ENCODE peak calls at places on chromosomes 5 and 9, in nine cellular contexts. C is MM.1S; Q is psoas muscle; T is aorta; V is CD8-positive, alpha-beta T cell; G is small intestine; B is PC-3; S is OCI-LY7; H is body of pancreas. D is an unnamed sample.

GRCh38 chr9:76027426-76027825 is 137.0 kb downstream of the PCSK5 start:
- DNase-seq in C (peak; percentile 80), Q (no peak), T (no peak), V (no peak), G (no peak), B (no peak), S (no peak), H (no peak), D (peak; percentile 60)

GRCh38 chr5:26482817-26483375 is 555.5 kb downstream of the CDH9 start:
- DNase-seq in C (peak; percentile 78), Q (no peak), T (peak; percentile 36), V (no peak), G (no peak), B (peak; percentile 71), S (peak; percentile 24), H (peak; percentile 13), D (no peak)

GRCh38 chr5:96734871-96735325 is 72.7 kb downstream of the CAST start:
- DNase-seq in C (no peak), Q (no peak), T (no peak), V (no peak), G (no peak), B (no peak), S (peak; percentile 40), H (no peak), D (no peak)

GRCh38 chr5:17021363-17021932 is 85.4 kb upstream of the MYO10 start:
- DNase-seq in C (no peak), Q (no peak), T (no peak), V (no peak), G (no peak), B (no peak), S (no peak), H (no peak), D (no peak)

GRCh38 chr9:94925751-94926456 is 199.4 kb downstream of the AOPEP start:
- DNase-seq in C (no peak), Q (no peak), T (no peak), V (no peak), G (no peak), B (no peak), S (no peak), H (no peak), D (no peak)

GRCh38 chr5:178602752-178603151 is 12.6 kb upstream of the COL23A1 start:
- DNase-seq in C (no peak), Q (no peak), T (no peak), V (no peak), G (no peak), B (peak; percentile 48), S (no peak), H (no peak), D (no peak)

GRCh38 chr9:90251311-90251710 is 391.3 kb downstream of the DIRAS2 start:
- DNase-seq in C (no peak), Q (no peak), T (no peak), V (no peak), G (no peak), B (peak; percentile 1), S (no peak), H (no peak), D (no peak)

GRCh38 chr5:2006193-2006970 is 123.7 kb upstream of the IRX4 start:
- DNase-seq in C (no peak), Q (no peak), T (no peak), V (no peak), G (no peak), B (no peak), S (no peak), H (no peak), D (no peak)

GRCh38 chr5:155833282-155833681 is 493.7 kb upstream of the SGCD start:
- DNase-seq in C (no peak), Q (no peak), T (no peak), V (no peak), G (no peak), B (no peak), S (peak; percentile 1), H (no peak), D (no peak)

GRCh38 chr9:129333961-129334743 is 156.1 kb upstream of the IER5L start:
- DNase-seq in C (no peak), Q (peak; percentile 91), T (peak; percentile 98), V (peak; percentile 56), G (peak; percentile 82), B (peak; percentile 94), S (peak; percentile 43), H (peak; percentile 97), D (no peak)

GRCh38 chr9:129333613-129333960 is 155.5 kb upstream of the IER5L start:
- DNase-seq in C (no peak), Q (no peak), T (peak; percentile 69), V (no peak), G (no peak), B (peak; percentile 70), S (no peak), H (peak; percentile 65), D (no peak)

GRCh38 chr9:129335456-129336129 is 157.5 kb upstream of the IER5L start:
- DNase-seq in C (no peak), Q (no peak), T (no peak), V (no peak), G (no peak), B (no peak), S (no peak), H (peak; percentile 76), D (no peak)

GRCh38 chr9:129336130-129336528 is 158.1 kb upstream of the IER5L start:
- DNase-seq in C (no peak), Q (no peak), T (no peak), V (no peak), G (no peak), B (no peak), S (no peak), H (no peak), D (no peak)

GRCh38 chr9:129334744-129335080 is 156.7 kb upstream of the IER5L start:
- DNase-seq in C (no peak), Q (no peak), T (no peak), V (no peak), G (no peak), B (no peak), S (no peak), H (no peak), D (no peak)
- H3K4me3 ChIP-seq in C (no peak overlapping the region), Q (no peak overlapping the region), T (no peak overlapping the region), V (peak overlapping the region; percentile 48), G (no peak overlapping the region), B (peak overlapping the region; percentile 42), S (no peak overlapping the region), H (no peak overlapping the region), D (no peak overlapping the region)

GRCh38 chr9:10003047-10003446 is 609.8 kb downstream of the PTPRD start:
- DNase-seq in C (no peak), Q (no peak), T (no peak), V (no peak), G (no peak), B (no peak), S (no peak), H (no peak), D (no peak)

GRCh38 chr9:10009401-10009800 is 603.4 kb downstream of the PTPRD start:
- DNase-seq in C (no peak), Q (no peak), T (no peak), V (no peak), G (no peak), B (no peak), S (no peak), H (no peak), D (no peak)

GRCh38 chr9:10005206-10005605 is 607.6 kb downstream of the PTPRD start:
- DNase-seq in C (no peak), Q (no peak), T (no peak), V (no peak), G (no peak), B (no peak), S (no peak), H (no peak), D (no peak)

GRCh38 chr9:10008101-10008799 is 604.6 kb downstream of the PTPRD start:
- DNase-seq in C (no peak), Q (no peak), T (no peak), V (no peak), G (no peak), B (no peak), S (no peak), H (no peak), D (no peak)

GRCh38 chr9:10007356-10007755 is 605.4 kb downstream of the PTPRD start:
- DNase-seq in C (no peak), Q (no peak), T (no peak), V (no peak), G (no peak), B (no peak), S (no peak), H (no peak), D (no peak)
- H3K4me1 ChIP-seq in C (no peaks in the 10 kb centered on the region), Q (no peaks in the 10 kb centered on the region), T (no peaks in the 10 kb centered on the region), V (no peaks in the 10 kb centered on the region), G (no peaks in the 10 kb centered on the region), B (no peaks in the 10 kb centered on the region), S (no peaks in the 10 kb centered on the region), H (no peaks in the 10 kb centered on the region), D (no peaks in the 10 kb centered on the region)

GRCh38 chr5:169706758-169707450 is 69.8 kb downstream of the DOCK2 start:
- DNase-seq in C (no peak), Q (no peak), T (no peak), V (no peak), G (no peak), B (peak; percentile 78), S (no peak), H (no peak), D (no peak)
- H3K27ac ChIP-seq in C (no peak overlapping the region), Q (no peak overlapping the region), T (no peak overlapping the region), V (no peak overlapping the region), G (no peak overlapping the region), B (peak overlapping the region; percentile 68), S (peak overlapping the region; percentile 86), H (no peak overlapping the region), D (no peak overlapping the region)

GRCh38 chr5:43000914-43001313 is 39.2 kb downstream of the ANXA2R start:
- DNase-seq in C (no peak), Q (no peak), T (no peak), V (no peak), G (no peak), B (no peak), S (no peak), H (no peak), D (no peak)

GRCh38 chr5:43001748-43002147 is 38.4 kb downstream of the ANXA2R start:
- DNase-seq in C (no peak), Q (no peak), T (no peak), V (no peak), G (no peak), B (no peak), S (no peak), H (no peak), D (no peak)

GRCh38 chr5:42995152-42995751 is 44.9 kb downstream of the ANXA2R start:
- DNase-seq in C (no peak), Q (no peak), T (no peak), V (no peak), G (no peak), B (no peak), S (no peak), H (no peak), D (no peak)

GRCh38 chr5:42994285-42995151 is 45.6 kb downstream of the ANXA2R start:
- DNase-seq in C (peak; percentile 93), Q (peak; percentile 86), T (peak; percentile 92), V (peak; percentile 88), G (peak; percentile 75), B (no peak), S (peak; percentile 92), H (peak; percentile 80), D (peak; percentile 89)

DNA sequence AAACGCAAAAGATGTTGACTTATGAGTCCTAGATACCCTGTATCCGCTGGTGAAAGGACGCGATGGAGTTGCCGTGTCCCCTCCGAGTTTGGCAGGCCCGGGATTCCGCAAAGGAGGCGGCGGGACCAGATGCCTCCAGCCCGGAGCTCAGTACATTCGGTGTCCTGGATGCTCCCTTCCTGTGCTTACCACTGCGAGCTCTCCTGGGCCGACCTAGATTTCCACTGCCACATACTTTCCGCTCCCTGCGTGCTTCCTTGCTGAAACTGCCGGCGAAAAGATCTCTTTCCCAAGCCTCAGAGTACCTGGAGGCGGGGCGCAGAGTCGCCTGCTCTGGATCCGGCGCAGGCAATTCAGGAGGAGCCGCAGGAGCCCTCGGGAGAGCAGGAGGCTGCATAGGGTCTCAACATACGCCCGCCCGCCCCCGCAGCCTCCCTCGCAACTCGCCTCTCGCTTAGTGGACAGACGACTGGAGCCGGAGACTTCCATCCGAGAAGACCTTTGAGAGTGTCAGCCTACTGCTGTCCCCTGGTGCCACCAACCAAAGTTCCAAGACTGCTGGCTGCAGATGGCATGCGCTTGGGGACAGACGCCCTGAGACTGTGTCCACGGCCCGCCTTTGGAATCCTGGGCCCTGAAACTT is 39.8 kb downstream of the ANXA2R start:
- DNase-seq in C (no peak), Q (no peak), T (no peak), V (no peak), G (no peak), B (no peak), S (no peak), H (no peak), D (no peak)
- H3K4me3 ChIP-seq in C (no peak overlapping the region), Q (peak overlapping the region; percentile 40), T (no peak overlapping the region), V (no peak overlapping the region), G (no peak overlapping the region), B (no peak overlapping the region), S (no peak overlapping the region), H (no peak overlapping the region), D (no peak overlapping the region)

D was measured in CD4-positive, alpha-beta memory T cell.